ENCODE peak calls at places on chromosomes 12 and 14, in nine cellular contexts. One of them, this sample, is unnamed.
A peak's percentile ranks its signal among the peaks of the same experiment; 100 is the strongest.

GRCh38 chr12:132858727-132859266 is 28.6 kb downstream of the CHFR start:
- DNase-seq in left ventricle myocardium inferior: no peak
- DNase-seq in HL-60: no peak
- DNase-seq in fibroblast of pulmonary artery: no peak
- DNase-seq in A673: no peak
- DNase-seq in tibial artery: no peak
- DNase-seq in kidney epithelial cell: no peak
- DNase-seq in GM23338: no peak
- DNase-seq in A549: no peak
- DNase-seq in this sample: no peak

GRCh38 chr12:108430245-108430644 is 84.8 kb upstream of the FICD start:
- DNase-seq in HL-60: no peak
- DNase-seq in A673: peak; percentile 65
- DNase-seq in left ventricle myocardium inferior: no peak
- DNase-seq in tibial artery: no peak
- DNase-seq in GM23338: no peak
- DNase-seq in kidney epithelial cell: peak; percentile 5
- DNase-seq in A549: no peak
- DNase-seq in fibroblast of pulmonary artery: peak; percentile 22
- DNase-seq in this sample: peak; percentile 48

GRCh38 chr14:26113930-26114329 is 483.9 kb downstream of the NOVA1 start:
- DNase-seq in tibial artery: no peak
- DNase-seq in HL-60: no peak
- DNase-seq in left ventricle myocardium inferior: no peak
- DNase-seq in A549: no peak
- DNase-seq in GM23338: peak; percentile 19
- DNase-seq in fibroblast of pulmonary artery: no peak
- DNase-seq in A673: peak; percentile 52
- DNase-seq in kidney epithelial cell: no peak
- DNase-seq in this sample: no peak

GRCh38 chr14:20683125-20683895 is 1.1 kb upstream of the RNASE4 start:
- DNase-seq in tibial artery: peak; percentile 74
- DNase-seq in GM23338: peak; percentile 89
- DNase-seq in HL-60: peak; percentile 86
- DNase-seq in kidney epithelial cell: no peak
- DNase-seq in fibroblast of pulmonary artery: peak; percentile 94
- DNase-seq in A549: peak; percentile 95
- DNase-seq in A673: peak; percentile 95
- DNase-seq in left ventricle myocardium inferior: peak; percentile 73
- DNase-seq in this sample: peak; percentile 95

GRCh38 chr12:85424581-85425348 is 144.7 kb downstream of the ALX1 start:
- DNase-seq in GM23338: peak; percentile 67
- DNase-seq in HL-60: peak; percentile 41
- DNase-seq in fibroblast of pulmonary artery: peak; percentile 50
- DNase-seq in left ventricle myocardium inferior: no peak
- DNase-seq in tibial artery: no peak
- DNase-seq in kidney epithelial cell: no peak
- DNase-seq in A673: peak; percentile 88
- DNase-seq in A549: peak; percentile 64
- DNase-seq in this sample: peak; percentile 63

GRCh38 chr12:3018284-3019004 is 58.7 kb upstream of the TSPAN9 start:
- DNase-seq in HL-60: no peak
- DNase-seq in GM23338: no peak
- DNase-seq in fibroblast of pulmonary artery: no peak
- DNase-seq in left ventricle myocardium inferior: no peak
- DNase-seq in tibial artery: no peak
- DNase-seq in A549: no peak
- DNase-seq in A673: no peak
- DNase-seq in kidney epithelial cell: no peak
- DNase-seq in this sample: no peak

GRCh38 chr12:57898308-57898970 is 42.9 kb upstream of the ATP23 start:
- DNase-seq in tibial artery: no peak
- DNase-seq in kidney epithelial cell: no peak
- DNase-seq in A673: no peak
- DNase-seq in fibroblast of pulmonary artery: no peak
- DNase-seq in A549: no peak
- DNase-seq in GM23338: no peak
- DNase-seq in HL-60: no peak
- DNase-seq in left ventricle myocardium inferior: no peak
- DNase-seq in this sample: no peak

GRCh38 chr12:46657416-46658411 is 168.1 kb downstream of the SLC38A4 start:
- DNase-seq in fibroblast of pulmonary artery: peak; percentile 26
- DNase-seq in A673: no peak
- DNase-seq in kidney epithelial cell: no peak
- DNase-seq in HL-60: no peak
- DNase-seq in GM23338: no peak
- DNase-seq in A549: no peak
- DNase-seq in tibial artery: no peak
- DNase-seq in left ventricle myocardium inferior: no peak
- DNase-seq in this sample: peak; percentile 51

GRCh38 chr14:59771577-59771976 is 99.0 kb downstream of the RTN1 start:
- DNase-seq in GM23338: no peak
- DNase-seq in left ventricle myocardium inferior: no peak
- DNase-seq in A549: no peak
- DNase-seq in kidney epithelial cell: no peak
- DNase-seq in fibroblast of pulmonary artery: peak; percentile 85
- DNase-seq in tibial artery: no peak
- DNase-seq in HL-60: no peak
- DNase-seq in A673: peak; percentile 88
- DNase-seq in this sample: peak; percentile 60

GRCh38 chr12:115457798-115458197 is 773.8 kb upstream of the TBX3 start:
- DNase-seq in A549: no peak
- DNase-seq in kidney epithelial cell: no peak
- DNase-seq in fibroblast of pulmonary artery: no peak
- DNase-seq in HL-60: no peak
- DNase-seq in GM23338: no peak
- DNase-seq in tibial artery: no peak
- DNase-seq in left ventricle myocardium inferior: no peak
- DNase-seq in A673: no peak
- DNase-seq in this sample: no peak

GRCh38 chr12:46160081-46160980 is 108.5 kb downstream of the SLC38A1 start:
- DNase-seq in HL-60: no peak
- DNase-seq in GM23338: no peak
- DNase-seq in fibroblast of pulmonary artery: peak; percentile 75
- DNase-seq in kidney epithelial cell: peak; percentile 92
- DNase-seq in left ventricle myocardium inferior: no peak
- DNase-seq in A673: peak; percentile 85
- DNase-seq in tibial artery: peak; percentile 34
- DNase-seq in A549: no peak
- DNase-seq in this sample: peak; percentile 43

GRCh38 chr14:36818212-36818611 is 156.6 kb downstream of the PAX9 start:
- DNase-seq in fibroblast of pulmonary artery: no peak
- DNase-seq in HL-60: no peak
- DNase-seq in tibial artery: no peak
- DNase-seq in A549: no peak
- DNase-seq in kidney epithelial cell: no peak
- DNase-seq in left ventricle myocardium inferior: no peak
- DNase-seq in GM23338: no peak
- DNase-seq in A673: no peak
- DNase-seq in this sample: no peak

GRCh38 chr14:23670489-23670888 is 34.3 kb downstream of the DHRS2 start:
- DNase-seq in GM23338: no peak
- DNase-seq in kidney epithelial cell: no peak
- DNase-seq in left ventricle myocardium inferior: no peak
- DNase-seq in A549: no peak
- DNase-seq in A673: no peak
- DNase-seq in tibial artery: no peak
- DNase-seq in HL-60: no peak
- DNase-seq in fibroblast of pulmonary artery: no peak
- DNase-seq in this sample: no peak

GRCh38 chr12:31006416-31007152 is 67.1 kb upstream of the DDX11 start:
- DNase-seq in HL-60: no peak
- DNase-seq in GM23338: no peak
- DNase-seq in fibroblast of pulmonary artery: no peak
- DNase-seq in left ventricle myocardium inferior: no peak
- DNase-seq in A549: no peak
- DNase-seq in tibial artery: no peak
- DNase-seq in A673: no peak
- DNase-seq in kidney epithelial cell: no peak
- DNase-seq in this sample: no peak

GRCh38 chr14:69050235-69051184 is 71.4 kb upstream of the ACTN1 start:
- DNase-seq in kidney epithelial cell: no peak
- DNase-seq in left ventricle myocardium inferior: no peak
- DNase-seq in HL-60: no peak
- DNase-seq in fibroblast of pulmonary artery: peak; percentile 61
- DNase-seq in GM23338: peak; percentile 41
- DNase-seq in A549: no peak
- DNase-seq in tibial artery: no peak
- DNase-seq in A673: no peak
- DNase-seq in this sample: no peak

GRCh38 chr12:8541591-8541990 is 886 bp upstream of the CLEC4E start:
- DNase-seq in A549: no peak
- DNase-seq in HL-60: no peak
- DNase-seq in left ventricle myocardium inferior: no peak
- DNase-seq in GM23338: no peak
- DNase-seq in fibroblast of pulmonary artery: no peak
- DNase-seq in A673: no peak
- DNase-seq in kidney epithelial cell: no peak
- DNase-seq in tibial artery: no peak
- DNase-seq in this sample: no peak

GRCh38 chr14:21868442-21869046 is 194.9 kb upstream of the OR4E1 start:
- DNase-seq in fibroblast of pulmonary artery: peak; percentile 56
- DNase-seq in A549: peak; percentile 56
- DNase-seq in kidney epithelial cell: peak; percentile 31
- DNase-seq in tibial artery: peak; percentile 22
- DNase-seq in left ventricle myocardium inferior: no peak
- DNase-seq in A673: peak; percentile 76
- DNase-seq in GM23338: peak; percentile 88
- DNase-seq in HL-60: no peak
- DNase-seq in this sample: peak; percentile 71

GRCh38 chr14:91398192-91398591 is 19.4 kb downstream of the CCDC88C start:
- DNase-seq in A549: no peak
- DNase-seq in kidney epithelial cell: no peak
- DNase-seq in GM23338: no peak
- DNase-seq in tibial artery: no peak
- DNase-seq in left ventricle myocardium inferior: no peak
- DNase-seq in fibroblast of pulmonary artery: no peak
- DNase-seq in HL-60: no peak
- DNase-seq in A673: no peak
- DNase-seq in this sample: no peak

GRCh38 chr14:69280746-69281291 is 20.9 kb downstream of the GALNT16 start:
- DNase-seq in A549: no peak
- DNase-seq in HL-60: no peak
- DNase-seq in A673: no peak
- DNase-seq in left ventricle myocardium inferior: no peak
- DNase-seq in GM23338: no peak
- DNase-seq in tibial artery: no peak
- DNase-seq in kidney epithelial cell: no peak
- DNase-seq in fibroblast of pulmonary artery: no peak
- DNase-seq in this sample: no peak

GRCh38 chr12:75979181-75979580 is 52.4 kb downstream of the PHLDA1 start:
- DNase-seq in kidney epithelial cell: no peak
- DNase-seq in fibroblast of pulmonary artery: peak; percentile 43
- DNase-seq in HL-60: no peak
- DNase-seq in left ventricle myocardium inferior: no peak
- DNase-seq in A673: peak; percentile 56
- DNase-seq in tibial artery: no peak
- DNase-seq in A549: peak; percentile 64
- DNase-seq in GM23338: no peak
- DNase-seq in this sample: peak; percentile 50

GRCh38 chr12:113893221-113893620 is 72.9 kb downstream of the RBM19 start:
- DNase-seq in A549: no peak
- DNase-seq in kidney epithelial cell: no peak
- DNase-seq in fibroblast of pulmonary artery: no peak
- DNase-seq in HL-60: no peak
- DNase-seq in GM23338: no peak
- DNase-seq in A673: no peak
- DNase-seq in tibial artery: no peak
- DNase-seq in left ventricle myocardium inferior: no peak
- DNase-seq in this sample: no peak

GRCh38 chr14:94839346-94839745 is 69.4 kb upstream of the GSC start:
- DNase-seq in tibial artery: no peak
- DNase-seq in GM23338: no peak
- DNase-seq in A673: no peak
- DNase-seq in kidney epithelial cell: no peak
- DNase-seq in A549: no peak
- DNase-seq in left ventricle myocardium inferior: no peak
- DNase-seq in fibroblast of pulmonary artery: no peak
- DNase-seq in HL-60: no peak
- DNase-seq in this sample: no peak

GRCh38 chr14:58628381-58628780 is 9.4 kb upstream of the DACT1 start:
- DNase-seq in fibroblast of pulmonary artery: no peak
- DNase-seq in left ventricle myocardium inferior: no peak
- DNase-seq in GM23338: peak; percentile 71
- DNase-seq in A549: no peak
- DNase-seq in A673: no peak
- DNase-seq in kidney epithelial cell: no peak
- DNase-seq in HL-60: no peak
- DNase-seq in tibial artery: no peak
- DNase-seq in this sample: no peak

GRCh38 chr12:120238224-120238616 is 27.3 kb downstream of the PXN start:
- DNase-seq in kidney epithelial cell: no peak
- DNase-seq in tibial artery: no peak
- DNase-seq in HL-60: no peak
- DNase-seq in A549: no peak
- DNase-seq in A673: no peak
- DNase-seq in fibroblast of pulmonary artery: no peak
- DNase-seq in GM23338: no peak
- DNase-seq in left ventricle myocardium inferior: no peak
- DNase-seq in this sample: no peak
- H3K4me3 ChIP-seq in kidney epithelial cell: no peak overlapping the region
- H3K4me3 ChIP-seq in tibial artery: no peak overlapping the region
- H3K4me3 ChIP-seq in HL-60: no peak overlapping the region
- H3K4me3 ChIP-seq in A549: no peak overlapping the region
- H3K4me3 ChIP-seq in A673: no peak overlapping the region
- H3K4me3 ChIP-seq in fibroblast of pulmonary artery: no peak overlapping the region
- H3K4me3 ChIP-seq in GM23338: no peak overlapping the region
- H3K4me3 ChIP-seq in left ventricle myocardium inferior: peak overlapping the region; percentile 29
- H3K4me3 ChIP-seq in this sample: no peak overlapping the region

GRCh38 chr12:71070416-71071155 is 87.2 kb downstream of the TSPAN8 start:
- DNase-seq in GM23338: no peak
- DNase-seq in left ventricle myocardium inferior: no peak
- DNase-seq in A673: no peak
- DNase-seq in HL-60: no peak
- DNase-seq in tibial artery: no peak
- DNase-seq in A549: no peak
- DNase-seq in kidney epithelial cell: no peak
- DNase-seq in fibroblast of pulmonary artery: no peak
- DNase-seq in this sample: no peak
- TF ChIP-seq CTCF in GM23338: no peak
- TF ChIP-seq CTCF in left ventricle myocardium inferior: no peak
- TF ChIP-seq CTCF in A673: no peak
- TF ChIP-seq CTCF in HL-60: no peak
- TF ChIP-seq CTCF in tibial artery: no peak
- TF ChIP-seq CTCF in A549: no peak
- TF ChIP-seq CTCF in kidney epithelial cell: no peak
- TF ChIP-seq CTCF in fibroblast of pulmonary artery: no peak
- TF ChIP-seq CTCF in this sample: no peak

GRCh38 chr12:103495158-103495782 is 498 bp downstream of the C12orf42 start:
- DNase-seq in fibroblast of pulmonary artery: no peak
- DNase-seq in left ventricle myocardium inferior: no peak
- DNase-seq in A673: peak; percentile 11
- DNase-seq in kidney epithelial cell: no peak
- DNase-seq in GM23338: peak; percentile 84
- DNase-seq in HL-60: no peak
- DNase-seq in tibial artery: no peak
- DNase-seq in A549: peak; percentile 14
- DNase-seq in this sample: no peak
- H3K4me3 ChIP-seq in fibroblast of pulmonary artery: no peak overlapping the region
- H3K4me3 ChIP-seq in left ventricle myocardium inferior: peak overlapping the region; percentile 63
- H3K4me3 ChIP-seq in A673: no peak overlapping the region
- H3K4me3 ChIP-seq in kidney epithelial cell: peak overlapping the region; percentile 36
- H3K4me3 ChIP-seq in GM23338: peak overlapping the region; percentile 77
- H3K4me3 ChIP-seq in HL-60: no peak overlapping the region
- H3K4me3 ChIP-seq in tibial artery: peak overlapping the region; percentile 20
- H3K4me3 ChIP-seq in A549: peak overlapping the region; percentile 54
- H3K4me3 ChIP-seq in this sample: no peak overlapping the region

GRCh38 chr12:17809206-17809605 is 280.8 kb downstream of the RERGL start:
- DNase-seq in A549: no peak
- DNase-seq in left ventricle myocardium inferior: no peak
- DNase-seq in GM23338: peak; percentile 37
- DNase-seq in kidney epithelial cell: no peak
- DNase-seq in fibroblast of pulmonary artery: no peak
- DNase-seq in tibial artery: no peak
- DNase-seq in A673: no peak
- DNase-seq in HL-60: no peak
- DNase-seq in this sample: no peak
- TF ChIP-seq CTCF in A549: no peak
- TF ChIP-seq CTCF in left ventricle myocardium inferior: no peak
- TF ChIP-seq CTCF in GM23338: peak; percentile 59
- TF ChIP-seq CTCF in kidney epithelial cell: no peak
- TF ChIP-seq CTCF in fibroblast of pulmonary artery: no peak
- TF ChIP-seq CTCF in tibial artery: no peak
- TF ChIP-seq CTCF in A673: peak; percentile 39
- TF ChIP-seq CTCF in HL-60: no peak
- TF ChIP-seq CTCF in this sample: no peak